ENCODE peak calls at places on chromosomes 3 and 15, in five cellular contexts. V is choroid plexus epithelial cell, L is hypothalamus, Y is foreskin keratinocyte, R is HFFc6. B is an unnamed sample.

GRCh38 chr15:77527164-77527778 is 105.4 kb downstream of the LINGO1 start:
- DNase-seq in V (peak), Y (no peak), L (no peak), R (no peak), B (no peak)

GRCh38 chr3:50264964-50265485 is 3.9 kb upstream of the SEMA3B start:
- DNase-seq in Y (peak), V (no peak), L (no peak), R (peak), B (no peak)

GRCh38 chr15:94494732-94495131 is 263.4 kb downstream of the MCTP2 start:
- DNase-seq in Y (peak), L (no peak), V (no peak), R (no peak), B (no peak)

GRCh38 chr3:124778061-124778460 is 47.8 kb downstream of the UMPS start:
- DNase-seq in Y (no peak), V (no peak), L (no peak), R (no peak), B (no peak)

GRCh38 chr3:1346386-1346785 is 253.6 kb downstream of the CNTN6 start:
- DNase-seq in V (no peak), R (no peak), Y (no peak), L (no peak), B (no peak)

GRCh38 chr3:11717301-11717700 is 73.6 kb upstream of the VGLL4 start:
- DNase-seq in Y (peak), R (peak), L (no peak), V (peak), B (no peak)

GRCh38 chr3:38627956-38628355 is 21.5 kb downstream of the SCN5A start:
- DNase-seq in R (no peak), V (peak), Y (no peak), L (no peak), B (no peak)

GRCh38 chr3:112776836-112777235 is 69.8 kb downstream of the CD200R1L start:
- DNase-seq in L (no peak), Y (no peak), R (no peak), V (peak), B (no peak)

GRCh38 chr3:49385617-49386016 is 26.2 kb downstream of the RHOA start:
- DNase-seq in R (no peak), Y (no peak), L (no peak), V (no peak), B (no peak)

GRCh38 chr3:48410205-48411040 is 19.5 kb downstream of the PLXNB1 start:
- DNase-seq in R (no peak), Y (no peak), V (no peak), L (no peak), B (no peak)

GRCh38 chr3:186432189-186432588 is 70.2 kb upstream of the DGKG start:
- DNase-seq in L (no peak), V (no peak), Y (peak), R (peak), B (no peak)

GRCh38 chr3:31004025-31004678 is 109.7 kb upstream of the GADL1 start:
- DNase-seq in V (peak), L (no peak), Y (peak), R (peak), B (no peak)

GRCh38 chr15:62549345-62549970 is 384.4 kb upstream of the C2CD4B start:
- DNase-seq in L (no peak), Y (peak), V (peak), R (peak), B (no peak)

GRCh38 chr3:64666171-64666581 is 21.6 kb downstream of the ADAMTS9 start:
- DNase-seq in Y (peak), R (peak), L (no peak), V (peak), B (no peak)

GRCh38 chr15:45242289-45242688 is 9.7 kb upstream of the SLC28A2 start:
- DNase-seq in V (peak), Y (peak), R (no peak), L (no peak), B (no peak)